ENCODE peak calls at places on chromosomes 2 and 18, in five cellular contexts. H is neural progenitor cell, U is GM23248, A is SK-N-SH, O is PC-3. E is an unnamed sample.
A peak's percentile ranks its signal among the peaks of the same experiment; 100 is the strongest.

GRCh38 chr18:58544616-58545337 is 84.1 kb downstream of the ALPK2 start:
- DNase-seq in O (no peak), U (no peak), H (no peak), A (no peak), E (no peak)

GRCh38 chr18:9594782-9595181 is 19.6 kb downstream of the PPP4R1 start:
- DNase-seq in U (peak; percentile 57), H (no peak), A (no peak), O (peak; percentile 43), E (no peak)

GRCh38 chr2:215698566-215698965 is 262.7 kb upstream of the FN1 start:
- DNase-seq in A (no peak), H (no peak), O (no peak), U (peak; percentile 98), E (no peak)

GRCh38 chr2:1097086-1097485 is 146.4 kb downstream of the SNTG2 start:
- DNase-seq in U (no peak), A (no peak), H (peak; percentile 60), O (no peak), E (no peak)

GRCh38 chr2:129699781-129700573 is 279.5 kb upstream of the RAB6C start:
- DNase-seq in A (no peak), U (no peak), H (no peak), O (no peak), E (no peak)

GRCh38 chr18:75247601-75248421 is 37.2 kb downstream of the TSHZ1 start:
- DNase-seq in O (peak; percentile 15), U (peak; percentile 74), H (no peak), A (no peak), E (no peak)

GRCh38 chr2:72923833-72924352 is 6.6 kb downstream of the EMX1 start:
- DNase-seq in O (no peak), H (peak; percentile 61), U (no peak), A (peak; percentile 47), E (peak; percentile 71)

GRCh38 chr2:188725981-188726380 is 248.2 kb upstream of the COL3A1 start:
- DNase-seq in H (no peak), A (no peak), U (peak; percentile 39), O (peak; percentile 64), E (peak; percentile 41)

GRCh38 chr2:101806123-101806522 is 108.6 kb downstream of the MAP4K4 start:
- DNase-seq in H (no peak), A (no peak), U (peak; percentile 75), O (peak; percentile 71), E (peak; percentile 67)

GRCh38 chr2:172052000-172052983 is 33.0 kb upstream of the DLX1 start:
- DNase-seq in U (no peak), O (no peak), A (peak; percentile 28), H (no peak), E (no peak)

GRCh38 chr2:64538764-64539433 is 14.8 kb downstream of the AFTPH start:
- DNase-seq in O (no peak), A (no peak), H (no peak), U (peak; percentile 29), E (no peak)

GRCh38 chr2:79638410-79638809 is 125.6 kb downstream of the CTNNA2 start:
- DNase-seq in H (no peak), O (no peak), A (peak; percentile 47), U (no peak), E (no peak)

GRCh38 chr2:48527211-48527880 is 2.6 kb upstream of the STON1 start:
- DNase-seq in A (no peak), U (no peak), H (peak; percentile 51), O (no peak), E (no peak)

GRCh38 chr18:58863539-58864145 is 1.0 kb upstream of the ZNF532 start:
- DNase-seq in U (peak; percentile 74), O (peak; percentile 38), H (peak; percentile 87), A (peak; percentile 82), E (peak; percentile 55)

GRCh38 chr2:219736196-219736595 is 108.8 kb downstream of the SLC4A3 start:
- DNase-seq in A (peak; percentile 49), H (peak; percentile 81), O (peak; percentile 86), U (peak; percentile 86), E (peak; percentile 87)

GRCh38 chr2:36277876-36278523 is 77.6 kb upstream of the CRIM1 start:
- DNase-seq in O (no peak), U (no peak), H (no peak), A (no peak), E (no peak)

GRCh38 chr18:45687617-45688016 is 36.4 kb upstream of the SLC14A1 start:
- DNase-seq in H (no peak), U (peak; percentile 9), O (no peak), A (no peak), E (no peak)

GRCh38 chr2:179051250-179051649 is 1.3 kb upstream of the CCDC141 start:
- DNase-seq in O (no peak), A (no peak), H (no peak), U (no peak), E (peak; percentile 57)

GRCh38 chr18:67731853-67732252 is 215.3 kb upstream of the DSEL start:
- DNase-seq in H (no peak), A (no peak), O (peak; percentile 66), U (peak; percentile 68), E (no peak)

GRCh38 chr2:194223173-194223670 is 1433.8 kb upstream of the SLC39A10 start:
- DNase-seq in O (no peak), U (no peak), A (no peak), H (peak; percentile 14), E (peak; percentile 7)

GRCh38 chr2:208493186-208493585 is 86.6 kb downstream of the PTH2R start:
- DNase-seq in A (no peak), H (no peak), U (no peak), O (no peak), E (no peak)

GRCh38 chr18:23172981-23173380 is 37.7 kb downstream of the CABLES1 start:
- DNase-seq in O (no peak), A (no peak), H (no peak), U (no peak), E (no peak)

GRCh38 chr2:178845565-178846457 is 38.6 kb upstream of the TTN start:
- DNase-seq in U (peak; percentile 85), H (no peak), O (peak; percentile 17), A (no peak), E (no peak)

GRCh38 chr2:4029081-4029480 is 325.7 kb downstream of the DCDC2C start:
- DNase-seq in O (no peak), H (no peak), A (no peak), U (no peak), E (no peak)

GRCh38 chr2:101205521-101205998 is 47.1 kb upstream of the CNOT11 start:
- DNase-seq in H (peak; percentile 70), O (peak; percentile 84), U (peak; percentile 92), A (peak; percentile 76), E (peak; percentile 82)

GRCh38 chr2:74789278-74789677 is 44.6 kb upstream of the HK2 start:
- DNase-seq in H (no peak), O (no peak), A (no peak), U (no peak), E (no peak)

GRCh38 chr2:26456701-26457224 is 21.2 kb downstream of the OTOF start:
- DNase-seq in U (peak; percentile 38), A (no peak), H (no peak), O (peak; percentile 57), E (no peak)

GRCh38 chr2:26732446-26732845 is 31.6 kb upstream of the SLC35F6 start:
- DNase-seq in U (no peak), O (no peak), H (no peak), A (peak; percentile 27), E (no peak)

GRCh38 chr2:200625958-200626363 is 40.1 kb downstream of the AOX1 start:
- DNase-seq in H (no peak), O (no peak), U (peak; percentile 72), A (no peak), E (no peak)

GRCh38 chr2:197071790-197072436 is 145.4 kb upstream of the PGAP1 start:
- DNase-seq in O (no peak), A (no peak), U (no peak), H (no peak), E (no peak)

GRCh38 chr2:127218843-127219715 is 1.0 kb downstream of the CYP27C1 start:
- DNase-seq in A (peak; percentile 76), U (peak; percentile 67), H (peak; percentile 69), O (no peak), E (peak; percentile 68)

GRCh38 chr2:651961-652373 is 25.2 kb downstream of the TMEM18 start:
- DNase-seq in H (no peak), U (no peak), O (no peak), A (no peak), E (no peak)

GRCh38 chr2:239178954-239179353 is 221.9 kb downstream of the HDAC4 start:
- DNase-seq in O (no peak), H (no peak), A (no peak), U (no peak), E (no peak)

GRCh38 chr18:13797157-13797611 is 26.8 kb upstream of the MC5R start:
- DNase-seq in A (no peak), U (no peak), H (no peak), O (peak; percentile 84), E (no peak)
- TF ChIP-seq EZH2phosphoT487 in A (no peak), U (no peak), H (no peak), O (no peak), E (no peak)

GRCh38 chr2:210997373-210997772 is 441.0 kb downstream of the CPS1 start:
- DNase-seq in U (no peak), A (no peak), O (no peak), H (no peak), E (no peak)
- TF ChIP-seq EZH2phosphoT487 in U (no peak), A (no peak), O (no peak), H (no peak), E (no peak)

DNA sequence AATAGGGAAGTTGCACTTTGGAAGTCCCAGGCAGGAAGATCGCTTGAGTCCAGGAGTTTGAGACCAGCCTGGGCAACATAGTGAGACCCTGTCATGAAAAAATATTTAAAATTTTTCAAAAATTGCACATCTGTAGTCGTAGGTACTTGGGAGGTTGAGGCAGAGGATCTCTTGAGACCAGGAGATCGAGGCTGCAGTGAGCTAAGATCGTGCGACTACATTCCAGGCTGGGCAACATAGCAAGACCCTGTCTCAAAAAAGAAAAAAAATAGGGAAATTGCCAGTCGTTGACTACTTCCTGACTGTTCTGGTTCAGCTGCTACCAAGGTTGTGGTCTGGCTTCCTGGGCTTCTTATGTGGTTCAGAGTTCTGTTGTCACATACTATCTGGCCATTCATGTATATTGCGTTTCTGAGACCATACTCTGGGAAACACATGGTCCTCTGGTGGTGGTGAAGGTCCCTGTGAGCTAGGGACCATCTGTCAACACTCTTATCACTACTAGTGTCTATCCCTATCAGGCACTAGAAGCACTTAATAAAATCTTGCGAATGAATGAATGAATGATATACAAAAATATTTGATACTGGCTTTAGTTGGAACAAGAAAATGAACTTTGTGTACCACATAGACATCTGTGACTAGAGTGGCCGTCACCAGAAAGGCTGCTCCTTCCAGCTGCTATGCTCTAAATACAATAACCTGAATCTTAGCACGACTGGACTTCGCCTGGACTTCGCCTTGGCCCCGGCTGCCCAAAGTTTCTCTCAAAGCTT is 861 bp upstream of the KLHL23 start:
- DNase-seq in A (peak; percentile 39), O (no peak), U (peak; percentile 25), H (no peak), E (no peak)
- TF ChIP-seq EZH2phosphoT487 in A (no peak), O (no peak), U (no peak), H (no peak), E (no peak)

GRCh38 chr2:228657807-228658402 is 476.4 kb upstream of the SPHKAP start:
- DNase-seq in U (peak; percentile 69), H (peak; percentile 42), A (peak; percentile 18), O (peak; percentile 76), E (peak; percentile 62)
- TF ChIP-seq EZH2phosphoT487 in U (no peak), H (no peak), A (no peak), O (no peak), E (no peak)

GRCh38 chr2:218029366-218030360 is 26.9 kb upstream of the TNS1 start:
- DNase-seq in U (no peak), H (no peak), A (no peak), O (no peak), E (no peak)
- TF ChIP-seq EZH2phosphoT487 in U (no peak), H (no peak), A (no peak), O (no peak), E (no peak)

E was measured in GM23338.